ENCODE peak calls at places on chromosome 21, in six cellular contexts. Q is MM.1S, P is BJ, X is PC-9, L is A549, Y is body of pancreas. C is an unnamed sample.

GRCh38 chr21:44057960-44058651 is 46.0 kb downstream of the TRAPPC10 start:
- DNase-seq in Q (no peak), P (no peak), X (no peak), L (no peak), Y (no peak), C (no peak)

GRCh38 chr21:39867198-39867650 is at the start of gene PCP4:
- DNase-seq in Q (peak), P (no peak), X (peak), L (peak), Y (peak), C (no peak)

GRCh38 chr21:26280715-26281310 is 110.2 kb upstream of the APP start:
- DNase-seq in Q (no peak), P (no peak), X (no peak), L (no peak), Y (no peak), C (no peak)

GRCh38 chr21:14589855-14590563 is 43.9 kb upstream of the SAMSN1 start:
- DNase-seq in Q (peak), P (no peak), X (no peak), L (no peak), Y (no peak), C (no peak)

GRCh38 chr21:45011911-45012660 is 62.3 kb upstream of the ADARB1 start:
- DNase-seq in Q (no peak), P (peak), X (peak), L (peak), Y (peak), C (peak)

GRCh38 chr21:44985441-44986401 is 45.9 kb downstream of the SLX9 start:
- DNase-seq in Q (no peak), P (no peak), X (no peak), L (no peak), Y (peak), C (peak)

GRCh38 chr21:43815107-43815742 is 25.8 kb downstream of the RRP1 start:
- DNase-seq in Q (no peak), P (no peak), X (no peak), L (no peak), Y (no peak), C (no peak)

GRCh38 chr21:34029724-34030528 is 43.5 kb upstream of the MRPS6 start:
- DNase-seq in Q (peak), P (no peak), X (peak), L (peak), Y (peak), C (no peak)

GRCh38 chr21:42651515-42652401 is 1.7 kb upstream of the PDE9A start:
- DNase-seq in Q (no peak), P (no peak), X (no peak), L (no peak), Y (no peak), C (no peak)

GRCh38 chr21:42652527-42653491 is 612 bp upstream of the PDE9A start:
- DNase-seq in Q (no peak), P (no peak), X (peak), L (peak), Y (peak), C (peak)

GRCh38 chr21:39575778-39576177 is 37.0 kb upstream of the B3GALT5 start:
- DNase-seq in Q (peak), P (no peak), X (no peak), L (no peak), Y (no peak), C (no peak)

GRCh38 chr21:44793269-44794030 is 8.2 kb downstream of the UBE2G2 start:
- DNase-seq in Q (peak), P (no peak), X (no peak), L (peak), Y (peak), C (no peak)

GRCh38 chr21:38839683-38840286 is 34.1 kb downstream of the ETS2 start:
- DNase-seq in Q (no peak), P (peak), X (peak), L (no peak), Y (no peak), C (peak)

GRCh38 chr21:15212214-15212613 is 147.4 kb upstream of the NRIP1 start:
- DNase-seq in Q (no peak), P (no peak), X (no peak), L (no peak), Y (no peak), C (no peak)

GRCh38 chr21:25402134-25402957 is 204.9 kb downstream of the MRPL39 start:
- DNase-seq in Q (no peak), P (no peak), X (no peak), L (no peak), Y (no peak), C (no peak)

GRCh38 chr21:36504067-36505058 is 24.4 kb upstream of the CLDN14 start:
- DNase-seq in Q (peak), P (no peak), X (no peak), L (peak), Y (peak), C (no peak)

GRCh38 chr21:41371698-41372030 is 9.8 kb downstream of the MX2 start:
- DNase-seq in Q (no peak), P (no peak), X (no peak), L (no peak), Y (no peak), C (no peak)

GRCh38 chr21:41967708-41968107 is 13.9 kb upstream of the C2CD2 start:
- DNase-seq in Q (no peak), P (no peak), X (no peak), L (no peak), Y (no peak), C (no peak)

GRCh38 chr21:38859852-38860251 is 54.1 kb downstream of the ETS2 start:
- DNase-seq in Q (no peak), P (no peak), X (no peak), L (no peak), Y (no peak), C (no peak)

GRCh38 chr21:34613679-34614442 is 1.1 kb downstream of the RCAN1 start:
- DNase-seq in Q (no peak), P (no peak), X (no peak), L (no peak), Y (no peak), C (no peak)

GRCh38 chr21:16285646-16286223 is 556.0 kb downstream of the USP25 start:
- DNase-seq in Q (no peak), P (no peak), X (no peak), L (no peak), Y (no peak), C (no peak)

GRCh38 chr21:42060166-42060565 is 11.0 kb upstream of the UMODL1 start:
- DNase-seq in Q (no peak), P (no peak), X (no peak), L (no peak), Y (no peak), C (no peak)

GRCh38 chr21:41210405-41211040 is 42.6 kb downstream of the BACE2 start:
- DNase-seq in Q (no peak), P (no peak), X (no peak), L (no peak), Y (no peak), C (no peak)

GRCh38 chr21:25970254-25970930 is 200.2 kb downstream of the APP start:
- DNase-seq in Q (no peak), P (no peak), X (no peak), L (no peak), Y (no peak), C (no peak)

GRCh38 chr21:31476551-31477120 is 132.6 kb upstream of the TIAM1 start:
- DNase-seq in Q (no peak), P (no peak), X (no peak), L (peak), Y (no peak), C (no peak)
- TF ChIP-seq CTCF in Q (no peak), P (no peak), X (no peak), L (no peak), Y (no peak), C (no peak)

GRCh38 chr21:46399129-46399528 is 59.6 kb upstream of the DIP2A start:
- DNase-seq in Q (no peak), P (no peak), X (no peak), L (no peak), Y (no peak), C (no peak)

GRCh38 chr21:46404306-46404705 is 54.4 kb upstream of the DIP2A start:
- DNase-seq in Q (no peak), P (no peak), X (no peak), L (no peak), Y (no peak), C (no peak)

GRCh38 chr21:46399686-46400085 is 59.0 kb upstream of the DIP2A start:
- DNase-seq in Q (no peak), P (no peak), X (no peak), L (no peak), Y (no peak), C (no peak)

GRCh38 chr21:46401186-46401910 is 57.3 kb upstream of the DIP2A start:
- DNase-seq in Q (no peak), P (no peak), X (no peak), L (no peak), Y (no peak), C (no peak)

DNA sequence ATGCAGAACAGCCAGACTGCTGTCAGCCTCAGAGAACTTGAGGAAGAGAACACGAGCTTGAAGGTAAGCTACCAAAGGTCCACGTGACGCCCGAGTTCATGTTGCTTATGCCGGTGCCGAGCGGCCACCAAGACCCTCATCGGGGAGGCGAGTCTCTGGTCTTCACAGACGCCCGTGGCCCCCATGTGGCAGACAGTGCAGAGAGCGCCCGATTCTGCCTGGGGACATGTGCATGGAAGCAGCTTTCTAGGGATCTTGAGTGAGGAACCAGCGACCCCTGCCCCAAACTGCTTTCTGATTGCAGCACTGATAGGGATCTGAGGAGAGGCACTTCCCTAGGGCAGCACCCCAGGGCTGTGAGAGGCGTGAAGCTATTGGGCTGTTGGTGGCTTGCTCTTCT is 56.3 kb upstream of the DIP2A start:
- DNase-seq in Q (no peak), P (no peak), X (no peak), L (no peak), Y (no peak), C (no peak)
- TF ChIP-seq CTCF in Q (no peak), P (no peak), X (no peak), L (no peak), Y (no peak), C (no peak)

DNA sequence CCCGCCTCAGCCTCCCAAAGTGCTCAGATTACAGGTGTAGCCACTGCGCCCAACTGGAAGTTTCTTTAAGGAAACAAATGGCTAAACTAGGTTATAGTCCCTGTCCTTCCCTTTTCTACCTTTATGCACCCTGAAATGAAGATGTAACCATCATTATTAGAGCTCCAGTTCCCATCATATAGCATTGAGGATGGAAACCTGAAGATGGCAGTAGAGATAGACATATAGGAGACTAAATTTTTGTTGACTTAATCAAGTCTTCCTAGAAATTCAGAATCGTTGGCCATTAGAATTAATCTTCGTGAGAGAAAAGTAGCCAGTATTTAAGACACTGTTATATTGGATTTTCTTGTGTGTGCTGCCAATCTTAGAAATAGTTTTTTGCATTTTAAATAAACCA is 1016.3 kb upstream of the NCAM2 start:
- DNase-seq in Q (no peak), P (no peak), X (no peak), L (no peak), Y (no peak), C (no peak)
- TF ChIP-seq CTCF in Q (peak), P (no peak), X (no peak), L (no peak), Y (no peak), C (no peak)

GRCh38 chr21:17931080-17931479 is 111.9 kb upstream of the C21orf91 start:
- DNase-seq in Q (peak), P (no peak), X (no peak), L (no peak), Y (no peak), C (no peak)
- TF ChIP-seq CTCF in Q (peak), P (peak), X (peak), L (no peak), Y (no peak), C (peak)

C was measured in CD14-positive monocyte.